ENCODE peak calls at places on chromosomes 12 and 14, in five cellular contexts. T is AG09319, D is NCI-H1092 treated with DMSO at 0.1 percent for 48 hours, E is Kasumi-1, S is AG04450. O is an unnamed sample.

GRCh38 chr12:129696952-129697351 is 206.9 kb downstream of the TMEM132D start:
- DNase-seq in S (no peak), E (no peak), D (no peak), T (no peak), O (peak)

GRCh38 chr12:132719954-132720324 is 9.3 kb downstream of the PGAM5 start:
- DNase-seq in S (no peak), T (no peak), E (no peak), D (no peak), O (no peak)

GRCh38 chr12:131902332-131903241 is 8.2 kb downstream of the ULK1 start:
- DNase-seq in E (no peak), T (no peak), D (no peak), S (no peak), O (no peak)

GRCh38 chr14:69917287-69917686 is 38.1 kb downstream of the SMOC1 start:
- DNase-seq in D (no peak), S (no peak), E (no peak), T (no peak), O (no peak)

GRCh38 chr14:98243332-98243731 is 1028.7 kb downstream of the BCL11B start:
- DNase-seq in T (no peak), D (no peak), E (no peak), S (no peak), O (no peak)

GRCh38 chr14:91416744-91417133 is 881 bp downstream of the CCDC88C start:
- DNase-seq in D (no peak), T (no peak), S (no peak), E (no peak), O (no peak)

GRCh38 chr12:77686760-77687159 is 143.9 kb upstream of the NAV3 start:
- DNase-seq in T (no peak), S (peak), D (peak), E (peak), O (no peak)

GRCh38 chr12:43988838-43989560 is 153.1 kb downstream of the TMEM117 start:
- DNase-seq in T (no peak), D (no peak), E (no peak), S (no peak), O (no peak)

GRCh38 chr12:54411398-54412241 is 7.4 kb downstream of the ITGA5 start:
- DNase-seq in D (no peak), S (peak), E (peak), T (peak), O (no peak)

GRCh38 chr12:72025524-72025923 is 86.9 kb downstream of the TPH2 start:
- DNase-seq in T (no peak), S (no peak), D (no peak), E (no peak), O (no peak)

GRCh38 chr12:64729909-64730584 is 29.2 kb downstream of the GNS start:
- DNase-seq in T (no peak), S (no peak), E (no peak), D (no peak), O (no peak)